ENCODE peak calls at places on chromosomes 6 and 20, in five cellular contexts. D, W, H, G and N are unnamed samples.

GRCh38 chr6:1871936-1872335 is 262.2 kb downstream of the FOXC1 start:
- DNase-seq in D (no peak), W (no peak), H (no peak), G (no peak), N (no peak)

GRCh38 chr6:5119090-5119951 is 34.2 kb downstream of the PPP1R3G start:
- DNase-seq in D (no peak), W (no peak), H (no peak), G (no peak), N (no peak)

GRCh38 chr6:144314003-144314485 is 28.9 kb downstream of the UTRN start:
- DNase-seq in D (no peak), W (no peak), H (peak), G (no peak), N (peak)

GRCh38 chr6:109194770-109195169 is 99.5 kb downstream of the CEP57L1 start:
- DNase-seq in D (no peak), W (no peak), H (no peak), G (no peak), N (no peak)

GRCh38 chr20:59802471-59803221 is 130.8 kb downstream of the SYCP2 start:
- DNase-seq in D (no peak), W (no peak), H (no peak), G (no peak), N (no peak)

GRCh38 chr6:162973975-162974374 is 246.2 kb downstream of the PACRG start:
- DNase-seq in D (no peak), W (no peak), H (peak), G (no peak), N (no peak)

GRCh38 chr6:79377830-79378460 is 143.5 kb upstream of the HMGN3 start:
- DNase-seq in D (no peak), W (no peak), H (no peak), G (no peak), N (peak)

GRCh38 chr6:169536446-169537170 is 165.2 kb downstream of the WDR27 start:
- DNase-seq in D (no peak), W (no peak), H (no peak), G (no peak), N (peak)

GRCh38 chr6:154613137-154613676 is 102.7 kb upstream of the CNKSR3 start:
- DNase-seq in D (no peak), W (no peak), H (no peak), G (no peak), N (peak)

GRCh38 chr6:2478200-2478599 is 232.8 kb upstream of the GMDS start:
- DNase-seq in D (no peak), W (no peak), H (no peak), G (no peak), N (peak)

GRCh38 chr6:169792306-169793015 is 41.0 kb downstream of the ERMARD start:
- DNase-seq in D (no peak), W (peak), H (no peak), G (no peak), N (no peak)

GRCh38 chr6:10383312-10384063 is 31.4 kb downstream of the TFAP2A start:
- DNase-seq in D (no peak), W (no peak), H (no peak), G (no peak), N (no peak)

GRCh38 chr6:3808759-3809514 is 40.2 kb upstream of the FAM50B start:
- DNase-seq in D (no peak), W (no peak), H (peak), G (no peak), N (peak)

GRCh38 chr6:85810558-85810957 is 167.9 kb upstream of the SYNCRIP start:
- DNase-seq in D (no peak), W (no peak), H (no peak), G (no peak), N (no peak)

GRCh38 chr6:12751694-12752304 is 35.2 kb downstream of the PHACTR1 start:
- DNase-seq in D (no peak), W (peak), H (no peak), G (peak), N (peak)

GRCh38 chr6:37137201-37137880 is 32.6 kb upstream of the PIM1 start:
- DNase-seq in D (no peak), W (peak), H (no peak), G (peak), N (peak)

GRCh38 chr6:56914791-56915658 is 39.9 kb upstream of the BEND6 start:
- DNase-seq in D (no peak), W (no peak), H (peak), G (no peak), N (no peak)

GRCh38 chr6:37819802-37820712 is 530 bp downstream of the ZFAND3 start:
- DNase-seq in D (no peak), W (peak), H (peak), G (peak), N (peak)

GRCh38 chr6:160534050-160534696 is 129.9 kb downstream of the LPA start:
- DNase-seq in D (peak), W (peak), H (peak), G (peak), N (peak)